ENCODE peak calls at places on chromosomes 4 and X, in four cellular contexts. Z is GM23338, A is GM12878, P is K562. W is an unnamed sample.

GRCh38 chr4:112589207-112589606 is 47.5 kb downstream of the ZGRF1 start:
- DNase-seq in A (no peak), Z (no peak), P (peak; percentile 58), W (no peak)

GRCh38 chrX:8731579-8732395 is at the start of gene ANOS1:
- DNase-seq in A (no peak), Z (peak; percentile 76), P (no peak), W (peak; percentile 78)

GRCh38 chr4:84582988-84583870 is at the start of gene CDS1:
- DNase-seq in Z (peak; percentile 77), P (peak; percentile 6), A (no peak), W (peak; percentile 54)

GRCh38 chr4:42302348-42302747 is 94.9 kb upstream of the SHISA3 start:
- DNase-seq in A (no peak), P (peak; percentile 33), Z (peak; percentile 82), W (peak; percentile 71)

GRCh38 chrX:156008915-156009314 is 11.4 kb downstream of the IL9R start:
- DNase-seq in Z (no peak), P (no peak), A (no peak), W (no peak)

GRCh38 chr4:77021614-77022089 is 54.1 kb downstream of the CCNI start:
- DNase-seq in Z (no peak), P (no peak), A (no peak), W (no peak)

GRCh38 chr4:54499308-54500074 is 158.3 kb upstream of the KIT start:
- DNase-seq in A (no peak), Z (no peak), P (peak; percentile 66), W (no peak)

GRCh38 chr4:140673729-140674128 is 82.5 kb downstream of the TBC1D9 start:
- DNase-seq in Z (no peak), P (no peak), A (no peak), W (no peak)

GRCh38 chr4:76856183-76856969 is 41.6 kb downstream of the SOWAHB start:
- DNase-seq in P (no peak), Z (no peak), A (no peak), W (no peak)

GRCh38 chrX:50111762-50112161 is 89.0 kb downstream of the AKAP4 start:
- DNase-seq in P (no peak), A (no peak), Z (no peak), W (no peak)

GRCh38 chr4:128663325-128663724 is 146.2 kb upstream of the JADE1 start:
- DNase-seq in P (no peak), A (peak; percentile 37), Z (no peak), W (no peak)

GRCh38 chr4:136863756-136864155 is 668.5 kb downstream of the PCDH18 start:
- DNase-seq in Z (peak; percentile 58), A (no peak), P (no peak), W (no peak)

GRCh38 chrX:56802921-56803848 is 74.1 kb downstream of the NBDY start:
- DNase-seq in A (peak; percentile 77), P (peak; percentile 29), Z (peak; percentile 51), W (peak; percentile 74)

GRCh38 chr4:119490335-119490734 is 138.3 kb downstream of the PDE5A start:
- DNase-seq in A (no peak), P (no peak), Z (peak; percentile 68), W (peak; percentile 11)

GRCh38 chrX:38732866-38733265 is 68.4 kb upstream of the MID1IP1 start:
- DNase-seq in A (no peak), P (no peak), Z (no peak), W (no peak)

GRCh38 chr4:7987148-7987989 is 47.7 kb upstream of the AFAP1 start:
- DNase-seq in Z (peak; percentile 93), A (peak; percentile 23), P (peak; percentile 61), W (peak; percentile 87)

GRCh38 chrX:103607385-103608304 is at the start of gene TCEAL3:
- DNase-seq in P (no peak), Z (peak; percentile 62), A (no peak), W (peak; percentile 48)

GRCh38 chr4:85107553-85107952 is 141.1 kb upstream of the WDFY3 start:
- DNase-seq in Z (no peak), A (no peak), P (no peak), W (no peak)

GRCh38 chr4:113385500-113385899 is 336.0 kb downstream of the ANK2 start:
- DNase-seq in P (no peak), A (no peak), Z (no peak), W (no peak)

GRCh38 chrX:35380808-35381700 is 417.1 kb upstream of the MAGEB16 start:
- DNase-seq in Z (peak; percentile 53), P (no peak), A (peak; percentile 23), W (no peak)

GRCh38 chr4:85720736-85721135 is 245.8 kb downstream of the ARHGAP24 start:
- DNase-seq in P (no peak), Z (no peak), A (no peak), W (no peak)

GRCh38 chr4:143506031-143506430 is 7.5 kb upstream of the SMARCA5 start:
- DNase-seq in Z (no peak), P (no peak), A (no peak), W (no peak)

GRCh38 chrX:56804867-56805266 is 75.8 kb downstream of the NBDY start:
- DNase-seq in Z (no peak), A (no peak), P (no peak), W (no peak)

GRCh38 chrX:8520791-8521190 is 56.2 kb downstream of the VCX3B start:
- DNase-seq in Z (no peak), A (no peak), P (no peak), W (no peak)

GRCh38 chrX:139702658-139703057 is 5.3 kb downstream of the MCF2 start:
- DNase-seq in P (no peak), A (no peak), Z (no peak), W (no peak)

GRCh38 chrX:150568320-150569154 is at the start of gene MTM1:
- DNase-seq in Z (peak; percentile 94), A (peak; percentile 71), P (peak; percentile 97), W (peak; percentile 91)

GRCh38 chr4:149715822-149716585 is 99.6 kb downstream of the IQCM start:
- DNase-seq in P (no peak), Z (no peak), A (no peak), W (no peak)

GRCh38 chr4:1400191-1400805 is 5.9 kb downstream of the NKX1-1 start:
- DNase-seq in P (no peak), Z (no peak), A (no peak), W (no peak)

GRCh38 chr4:141388483-141388882 is 167.8 kb downstream of the ZNF330 start:
- DNase-seq in Z (no peak), P (no peak), A (no peak), W (no peak)

DNA sequence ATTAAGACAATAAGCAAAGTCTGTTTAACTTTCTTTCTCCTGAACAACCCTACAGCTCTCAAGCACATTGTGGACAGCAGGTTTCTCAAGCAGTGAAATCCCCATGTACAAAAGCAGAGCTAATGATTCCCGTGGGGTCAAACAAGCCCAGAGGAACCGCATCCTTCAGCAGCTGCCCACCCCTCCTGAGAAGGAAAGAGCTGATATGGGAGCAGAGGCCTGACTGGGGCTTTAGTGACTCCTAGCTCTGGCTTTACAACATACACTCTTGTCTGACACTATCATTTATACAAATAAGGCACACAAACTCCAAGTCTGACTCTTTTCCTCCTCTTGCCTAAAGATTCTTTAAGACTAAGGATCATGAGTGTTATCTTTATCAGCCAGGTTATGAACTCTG is 32.8 kb downstream of the HDAC8 start:
- DNase-seq in A (no peak), Z (peak; percentile 1), P (no peak), W (no peak)
- TF ChIP-seq CREB1 in A (no peak), Z (no peak), P (no peak), W (no peak)

DNA sequence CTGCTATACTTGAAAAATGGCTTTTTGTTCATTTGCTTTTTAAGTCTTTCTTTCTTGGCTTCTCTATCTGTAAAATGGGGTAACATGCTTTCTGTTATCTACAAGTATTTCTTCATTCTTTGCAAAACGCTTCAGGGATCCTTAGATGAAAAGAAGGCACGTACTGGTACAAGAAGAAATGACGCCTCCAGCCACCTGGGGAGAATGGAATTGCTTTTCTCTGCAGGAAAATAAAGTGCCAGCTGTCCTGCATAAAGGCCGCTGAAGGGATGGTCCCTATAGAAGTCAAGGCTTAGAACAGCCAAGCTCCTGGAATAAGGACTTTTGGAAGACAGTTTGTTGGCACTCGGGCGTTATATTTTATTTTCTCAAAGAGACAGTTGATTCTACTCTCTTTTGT is 210.8 kb upstream of the RASGEF1B start:
- DNase-seq in P (no peak), A (no peak), Z (peak; percentile 22), W (no peak)
- TF ChIP-seq CREB1 in P (no peak), A (no peak), Z (no peak), W (no peak)

GRCh38 chr4:126969360-126969759 is 663.4 kb upstream of the INTU start:
- DNase-seq in P (no peak), A (no peak), Z (no peak), W (no peak)

GRCh38 chr4:126973201-126973600 is 659.6 kb upstream of the INTU start:
- DNase-seq in A (no peak), Z (no peak), P (no peak), W (no peak)

GRCh38 chr4:126965876-126966275 is 666.9 kb upstream of the INTU start:
- DNase-seq in Z (no peak), P (no peak), A (no peak), W (no peak)

DNA sequence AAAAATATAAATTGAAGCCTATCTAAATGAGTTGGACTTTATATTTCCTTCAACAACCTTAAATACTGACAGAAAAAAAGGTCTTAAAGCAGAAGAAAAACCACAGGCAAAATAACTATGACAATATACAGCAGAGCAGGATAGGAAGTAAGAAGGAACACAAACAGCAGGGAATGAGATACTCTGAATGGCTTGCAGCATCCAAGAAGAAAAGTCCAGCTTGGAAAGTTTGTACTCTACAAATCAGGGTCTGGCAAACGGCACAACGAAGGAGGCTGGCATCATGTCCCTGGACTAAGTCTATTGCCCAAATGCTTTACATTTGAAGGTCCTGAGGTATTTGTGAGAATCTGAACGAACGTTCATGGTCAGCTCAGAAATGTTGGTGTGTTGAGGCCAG is 663.0 kb upstream of the INTU start:
- DNase-seq in Z (no peak), P (no peak), A (no peak), W (no peak)
- TF ChIP-seq CREB1 in Z (no peak), P (no peak), A (no peak), W (no peak)

GRCh38 chr4:24701683-24702082 is 93.7 kb upstream of the SOD3 start:
- DNase-seq in A (no peak), Z (no peak), P (no peak), W (no peak)
- TF ChIP-seq CREB1 in A (no peak), Z (no peak), P (no peak), W (no peak)

GRCh38 chrX:109710181-109710580 is 22.9 kb downstream of the ACSL4 start:
- DNase-seq in P (no peak), Z (no peak), A (no peak), W (no peak)
- TF ChIP-seq CREB1 in P (no peak), Z (no peak), A (no peak), W (no peak)

W was measured in WTC11.